ENCODE peak calls at places on chromosomes 13 and 19, in ten cellular contexts. V is uterus; K is fibroblast of pulmonary artery; H is CD8-positive, alpha-beta T cell; Y is AG10803; L is left ventricle myocardium inferior; T is Peyer's patch; Q is CD4-positive, alpha-beta T cell; W is PC-9; I is WTC11. Z is an unnamed sample.
A peak's percentile ranks its signal among the peaks of the same experiment; 100 is the strongest.

GRCh38 chr13:94708031-94708571 is 4.2 kb downstream of the SOX21 start:
- DNase-seq in V (no peak), K (no peak), H (no peak), Y (no peak), L (no peak), T (no peak), Q (no peak), W (no peak), I (peak; percentile 59), Z (no peak)

GRCh38 chr19:855566-856120 is 3.5 kb downstream of the ELANE start:
- DNase-seq in V (no peak), K (no peak), H (no peak), Y (no peak), L (no peak), T (no peak), Q (no peak), W (no peak), I (peak; percentile 16), Z (no peak)

GRCh38 chr13:53250272-53250875 is 221.8 kb downstream of the OLFM4 start:
- DNase-seq in V (no peak), K (peak; percentile 83), H (no peak), Y (peak; percentile 75), L (no peak), T (no peak), Q (no peak), W (peak; percentile 4), I (no peak), Z (peak; percentile 81)

GRCh38 chr19:1469936-1470863 is 8.8 kb downstream of the C19orf25 start:
- DNase-seq in V (no peak), K (no peak), H (peak; percentile 76), Y (peak; percentile 26), L (peak; percentile 51), T (peak; percentile 74), Q (peak; percentile 79), W (peak; percentile 48), I (peak; percentile 77), Z (peak; percentile 36)

GRCh38 chr13:106570354-106570822 is 2.5 kb upstream of the ARGLU1 start:
- DNase-seq in V (peak; percentile 45), K (peak; percentile 76), H (peak; percentile 83), Y (peak; percentile 56), L (peak; percentile 75), T (peak; percentile 67), Q (peak; percentile 53), W (no peak), I (peak; percentile 85), Z (peak; percentile 93)

GRCh38 chr13:30037766-30038165 is 187.3 kb upstream of the UBL3 start:
- DNase-seq in V (no peak), K (peak; percentile 25), H (no peak), Y (peak; percentile 90), L (no peak), T (no peak), Q (no peak), W (no peak), I (no peak), Z (no peak)

GRCh38 chr19:49409441-49410029 is 13.7 kb downstream of the PTH2 start:
- DNase-seq in V (no peak), K (no peak), H (no peak), Y (no peak), L (no peak), T (peak; percentile 65), Q (no peak), W (no peak), I (no peak), Z (no peak)

GRCh38 chr19:11261902-11262839 is at the start of gene DOCK6:
- DNase-seq in V (no peak), K (no peak), H (no peak), Y (no peak), L (peak; percentile 49), T (peak; percentile 22), Q (no peak), W (peak; percentile 24), I (peak; percentile 60), Z (no peak)

GRCh38 chr13:106609116-106609515 is 41.2 kb upstream of the ARGLU1 start:
- DNase-seq in V (no peak), K (no peak), H (no peak), Y (no peak), L (no peak), T (no peak), Q (no peak), W (no peak), I (no peak), Z (no peak)

GRCh38 chr13:45296259-45296658 is 44.7 kb downstream of the TPT1 start:
- DNase-seq in V (no peak), K (peak; percentile 45), H (no peak), Y (no peak), L (no peak), T (no peak), Q (no peak), W (no peak), I (no peak), Z (no peak)

GRCh38 chr19:5498817-5499535 is 43.8 kb downstream of the ZNRF4 start:
- DNase-seq in V (no peak), K (no peak), H (no peak), Y (no peak), L (no peak), T (no peak), Q (no peak), W (no peak), I (peak; percentile 76), Z (no peak)

GRCh38 chr13:67259208-67259607 is 29.1 kb upstream of the PCDH9 start:
- DNase-seq in V (no peak), K (no peak), H (no peak), Y (no peak), L (no peak), T (no peak), Q (no peak), W (no peak), I (no peak), Z (no peak)

GRCh38 chr13:44230071-44230470 is 143.6 kb upstream of the SERP2 start:
- DNase-seq in V (no peak), K (no peak), H (no peak), Y (no peak), L (no peak), T (no peak), Q (no peak), W (no peak), I (no peak), Z (no peak)

DNA sequence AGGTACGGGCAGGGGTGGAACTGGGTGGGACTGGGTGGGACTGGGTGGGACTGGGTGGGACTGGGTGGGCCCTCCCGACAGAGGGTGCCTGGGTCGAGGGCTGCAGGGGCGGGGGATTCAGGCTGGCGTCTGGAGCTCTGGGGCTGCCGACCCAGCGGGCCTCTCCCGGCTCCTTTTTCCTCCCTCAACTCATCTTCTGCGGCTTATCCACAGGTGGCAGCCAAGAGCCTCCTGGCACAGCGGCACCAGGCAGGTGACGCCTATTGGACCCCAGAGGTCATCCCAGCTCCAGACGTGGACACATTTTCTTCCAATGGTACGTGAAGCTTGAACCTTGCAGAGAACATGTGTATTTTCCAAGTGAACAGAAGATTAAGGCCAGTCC is 533 bp downstream of the ZNF544 start:
- DNase-seq in V (no peak), K (peak; percentile 37), H (no peak), Y (no peak), L (no peak), T (no peak), Q (no peak), W (no peak), I (peak; percentile 60), Z (peak; percentile 53)
- TF ChIP-seq CTCF in V (no peak), K (peak; percentile 40), H (no peak), Y (peak; percentile 14), L (no peak), T (no peak), Q (no peak), W (no peak), I (no peak), Z (peak; percentile 15)

GRCh38 chr13:26132756-26133155 is 80.9 kb upstream of the SHISA2 start:
- DNase-seq in V (no peak), K (peak; percentile 46), H (no peak), Y (peak; percentile 6), L (no peak), T (no peak), Q (no peak), W (no peak), I (no peak), Z (peak; percentile 0)
- TF ChIP-seq CTCF in V (no peak), K (peak; percentile 35), H (no peak), Y (peak; percentile 41), L (peak; percentile 41), T (no peak), Q (no peak), W (no peak), I (no peak), Z (no peak)

GRCh38 chr13:73058432-73058740 is 419 bp upstream of the KLF5 start:
- DNase-seq in V (no peak), K (no peak), H (no peak), Y (no peak), L (no peak), T (no peak), Q (no peak), W (no peak), I (no peak), Z (no peak)

GRCh38 chr13:73057284-73058025 is 1.4 kb upstream of the KLF5 start:
- DNase-seq in V (no peak), K (no peak), H (no peak), Y (no peak), L (no peak), T (no peak), Q (no peak), W (no peak), I (no peak), Z (no peak)

GRCh38 chr13:73059460-73060250 is 850 bp downstream of the KLF5 start:
- DNase-seq in V (peak; percentile 18), K (no peak), H (peak; percentile 28), Y (peak; percentile 15), L (peak; percentile 51), T (no peak), Q (peak; percentile 43), W (peak; percentile 73), I (peak; percentile 78), Z (no peak)

GRCh38 chr13:73060251-73061160 is 1.7 kb downstream of the KLF5 start:
- DNase-seq in V (peak; percentile 22), K (peak; percentile 69), H (no peak), Y (peak; percentile 79), L (no peak), T (no peak), Q (no peak), W (no peak), I (no peak), Z (peak; percentile 71)

DNA sequence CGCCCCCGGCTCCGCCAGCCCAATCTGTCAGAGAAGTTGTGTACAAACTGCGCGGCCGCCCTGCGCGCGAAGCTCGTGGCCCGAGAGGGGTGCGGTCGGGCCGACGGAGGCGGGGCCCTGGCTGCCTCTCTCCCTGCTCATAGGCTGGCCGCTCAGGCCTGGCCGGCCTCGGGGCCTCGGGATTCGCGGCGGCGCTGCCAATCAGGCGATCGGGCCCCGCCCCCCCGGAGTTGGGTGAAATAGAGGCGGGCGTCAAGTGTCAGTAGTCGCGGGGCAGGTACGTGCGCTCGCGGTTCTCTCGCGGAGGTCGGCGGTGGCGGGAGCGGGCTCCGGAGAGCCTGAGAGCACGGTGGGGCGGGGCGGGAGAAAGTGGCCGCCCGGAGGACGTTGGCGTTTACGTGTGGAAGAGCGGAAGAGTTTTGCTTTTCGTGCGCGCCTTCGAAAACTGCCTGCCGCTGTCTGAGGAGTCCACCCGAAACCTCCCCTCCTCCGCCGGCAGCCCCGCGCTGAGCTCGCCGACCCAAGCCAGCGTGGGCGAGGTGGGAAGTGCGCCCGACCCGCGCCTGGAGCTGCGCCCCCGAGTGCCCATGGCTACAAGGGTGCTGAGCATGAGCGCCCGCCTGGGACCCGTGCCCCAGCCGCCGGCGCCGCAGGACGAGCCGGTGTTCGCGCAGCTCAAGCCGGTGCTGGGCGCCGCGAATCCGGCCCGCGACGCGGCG is at the start of gene KLF5:
- DNase-seq in V (peak; percentile 95), K (peak; percentile 94), H (peak; percentile 85), Y (peak; percentile 90), L (peak; percentile 95), T (peak; percentile 90), Q (peak; percentile 94), W (peak; percentile 99), I (peak; percentile 99), Z (peak; percentile 99)
- TF ChIP-seq CTCF in V (no peak), K (no peak), H (no peak), Y (no peak), L (peak; percentile 1), T (no peak), Q (no peak), W (no peak), I (no peak), Z (no peak)

GRCh38 chr13:112968910-112969691 is at the start of gene MCF2L:
- DNase-seq in V (no peak), K (peak; percentile 54), H (peak; percentile 77), Y (peak; percentile 20), L (peak; percentile 46), T (peak; percentile 48), Q (peak; percentile 63), W (peak; percentile 58), I (no peak), Z (no peak)
- TF ChIP-seq CTCF in V (no peak), K (peak; percentile 14), H (no peak), Y (peak; percentile 9), L (peak; percentile 46), T (peak; percentile 37), Q (no peak), W (peak; percentile 53), I (no peak), Z (no peak)